ENCODE peak calls at places on chromosomes 2 and 18, in five cellular contexts. Z is activated CD8-positive, alpha-beta memory T cell treated with anti-CD3 and anti-CD28 coated beads for 4 hours; H is GDM1; Y is left cardiac atrium; Q is PC-9. G is an unnamed sample.
A peak's percentile ranks its signal among the peaks of the same experiment; 100 is the strongest.

GRCh38 chr18:55753643-55754255 is 165.8 kb upstream of the TCF4 start:
- DNase-seq in Z (no peak), H (no peak), Y (no peak), Q (peak; percentile 85), G (no peak)

GRCh38 chr2:72182547-72183460 is 35.1 kb upstream of the CYP26B1 start:
- DNase-seq in Z (no peak), H (no peak), Y (no peak), Q (no peak), G (no peak)

GRCh38 chr2:85504434-85505261 is 34.3 kb upstream of the MAT2A start:
- DNase-seq in Z (no peak), H (no peak), Y (peak; percentile 60), Q (peak; percentile 98), G (peak; percentile 92)

GRCh38 chr2:196431957-196432356 is 207.6 kb upstream of the CCDC150 start:
- DNase-seq in Z (no peak), H (no peak), Y (no peak), Q (no peak), G (peak; percentile 30)

GRCh38 chr2:11343626-11344341 is 652 bp downstream of the ROCK2 start:
- DNase-seq in Z (peak; percentile 2), H (peak; percentile 14), Y (peak; percentile 64), Q (peak; percentile 58), G (no peak)

GRCh38 chr2:99066602-99067001 is 74.9 kb upstream of the C2orf15 start:
- DNase-seq in Z (no peak), H (peak; percentile 42), Y (no peak), Q (peak; percentile 51), G (peak; percentile 77)

GRCh38 chr2:169452080-169452479 is 27.2 kb upstream of the BBS5 start:
- DNase-seq in Z (no peak), H (no peak), Y (no peak), Q (no peak), G (peak; percentile 69)

GRCh38 chr2:44766220-44766619 is 175.3 kb upstream of the SIX3 start:
- DNase-seq in Z (no peak), H (no peak), Y (no peak), Q (no peak), G (peak; percentile 7)

GRCh38 chr2:118913805-118914645 is 28.0 kb upstream of the MARCO start:
- DNase-seq in Z (no peak), H (no peak), Y (no peak), Q (peak; percentile 99), G (peak; percentile 37)

GRCh38 chr2:190407246-190407661 is 901 bp upstream of the MFSD6 start:
- DNase-seq in Z (no peak), H (no peak), Y (no peak), Q (no peak), G (no peak)

G was measured in cardiac fibroblast.